ENCODE peak calls at places on chromosome 18, in nine cellular contexts. L is thoracic aorta, S is HT-29, P is left lung, F is endodermal cell, O is hypothalamus, Q is C1 segment of cervical spinal cord, V is fibroblast of the conjunctiva, G is posterior vena cava. U is an unnamed sample.

GRCh38 chr18:6920099-6920955 is 190.8 kb downstream of the ARHGAP28 start:
- DNase-seq in G (no peak), L (no peak), O (no peak), S (peak; percentile 95), P (no peak), Q (peak; percentile 3), F (peak; percentile 94), V (peak; percentile 50), U (peak; percentile 53)

GRCh38 chr18:68564961-68565360 is 149.9 kb downstream of the TMX3 start:
- DNase-seq in V (no peak), F (no peak), Q (no peak), L (no peak), S (no peak), P (no peak), G (no peak), O (no peak), U (no peak)

GRCh38 chr18:12432196-12432595 is 24.5 kb downstream of the PRELID3A start:
- DNase-seq in Q (no peak), V (no peak), P (no peak), G (no peak), O (no peak), S (no peak), F (no peak), L (no peak), U (no peak)

GRCh38 chr18:48412339-48412929 is 3.3 kb upstream of the ZBTB7C start:
- DNase-seq in P (no peak), F (peak; percentile 84), G (no peak), O (no peak), Q (no peak), S (peak; percentile 62), V (peak; percentile 5), L (no peak), U (peak; percentile 69)

GRCh38 chr18:56576826-56577573 is 61.4 kb downstream of the TXNL1 start:
- DNase-seq in G (no peak), P (no peak), V (no peak), L (no peak), S (no peak), Q (no peak), F (peak; percentile 68), O (no peak), U (no peak)

GRCh38 chr18:79508565-79509535 is 113.1 kb downstream of the NFATC1 start:
- DNase-seq in V (no peak), G (peak; percentile 83), F (no peak), L (no peak), S (no peak), P (peak; percentile 42), Q (peak; percentile 15), O (no peak), U (no peak)

GRCh38 chr18:10038268-10038667 is 124.5 kb downstream of the VAPA start:
- DNase-seq in P (no peak), G (no peak), Q (no peak), L (no peak), O (no peak), S (no peak), V (no peak), F (peak; percentile 36), U (no peak)

GRCh38 chr18:74532511-74533025 is 1.7 kb upstream of the CNDP1 start:
- DNase-seq in P (no peak), L (no peak), O (no peak), S (no peak), Q (no peak), V (no peak), F (peak; percentile 43), G (peak; percentile 43), U (no peak)

GRCh38 chr18:36889316-36889715 is 60.4 kb downstream of the KIAA1328 start:
- DNase-seq in S (no peak), Q (no peak), G (no peak), F (no peak), V (no peak), P (no peak), O (no peak), L (no peak), U (no peak)

GRCh38 chr18:7894592-7894991 is 327.5 kb downstream of the PTPRM start:
- DNase-seq in Q (no peak), F (no peak), O (no peak), G (no peak), V (no peak), L (no peak), P (no peak), S (no peak), U (no peak)

GRCh38 chr18:72762505-72763122 is 105.2 kb downstream of the NETO1 start:
- DNase-seq in G (no peak), P (no peak), O (no peak), S (peak; percentile 53), V (peak; percentile 57), F (no peak), L (no peak), Q (no peak), U (peak; percentile 78)

GRCh38 chr18:55320399-55321255 is 267.4 kb downstream of the TCF4 start:
- DNase-seq in F (no peak), S (no peak), O (no peak), L (no peak), P (no peak), Q (no peak), V (no peak), G (no peak), U (peak; percentile 77)

GRCh38 chr18:12335503-12335902 is 27.5 kb downstream of the TUBB6 start:
- DNase-seq in L (no peak), F (no peak), S (no peak), O (no peak), Q (no peak), V (no peak), P (no peak), G (no peak), U (no peak)

GRCh38 chr18:58788971-58789797 is 75.5 kb upstream of the ZNF532 start:
- DNase-seq in Q (peak; percentile 63), V (no peak), L (no peak), F (peak; percentile 68), O (no peak), G (no peak), S (peak; percentile 77), P (no peak), U (no peak)

GRCh38 chr18:50232419-50232818 is 33.9 kb downstream of the CFAP53 start:
- DNase-seq in P (no peak), V (no peak), O (no peak), F (peak; percentile 73), Q (no peak), S (no peak), G (no peak), L (no peak), U (no peak)

GRCh38 chr18:47151457-47151856 is 1.2 kb upstream of the HDHD2 start:
- DNase-seq in F (no peak), P (no peak), Q (no peak), G (no peak), V (no peak), S (no peak), O (no peak), L (no peak), U (no peak)

GRCh38 chr18:62450546-62451395 is 72.1 kb upstream of the ZCCHC2 start:
- DNase-seq in P (peak; percentile 75), F (peak; percentile 59), S (peak; percentile 72), L (peak; percentile 77), O (peak; percentile 13), V (peak; percentile 14), Q (no peak), G (peak; percentile 93), U (peak; percentile 78)

GRCh38 chr18:12741351-12741750 is 38.5 kb downstream of the PSMG2 start:
- DNase-seq in Q (no peak), S (peak; percentile 72), P (no peak), F (no peak), V (peak; percentile 57), O (no peak), G (no peak), L (no peak), U (no peak)

GRCh38 chr18:13392029-13392750 is 173.6 kb downstream of the LDLRAD4 start:
- DNase-seq in S (no peak), V (no peak), O (no peak), L (no peak), F (no peak), G (no peak), P (no peak), Q (no peak), U (no peak)

GRCh38 chr18:79523738-79524180 is 128.0 kb downstream of the NFATC1 start:
- DNase-seq in G (peak; percentile 72), L (no peak), F (no peak), P (peak; percentile 37), V (no peak), S (no peak), O (no peak), Q (no peak), U (no peak)

GRCh38 chr18:21117385-21118135 is 5.9 kb upstream of the ROCK1 start:
- DNase-seq in P (no peak), G (no peak), S (no peak), O (no peak), F (no peak), V (peak; percentile 84), L (no peak), Q (no peak), U (no peak)

GRCh38 chr18:67665266-67665665 is 148.7 kb upstream of the DSEL start:
- DNase-seq in G (no peak), Q (no peak), S (no peak), L (no peak), P (no peak), F (no peak), O (no peak), V (no peak), U (no peak)

GRCh38 chr18:55405655-55406373 is 182.2 kb downstream of the TCF4 start:
- DNase-seq in P (peak; percentile 82), F (no peak), S (no peak), G (peak; percentile 93), Q (peak; percentile 46), O (peak; percentile 43), V (peak; percentile 90), L (peak; percentile 69), U (peak; percentile 97)

GRCh38 chr18:4134691-4135090 is 320.4 kb downstream of the DLGAP1 start:
- DNase-seq in G (no peak), S (no peak), Q (no peak), P (no peak), L (no peak), V (no peak), F (no peak), O (no peak), U (no peak)

GRCh38 chr18:59085797-59086196 is 53.9 kb upstream of the SEC11C start:
- DNase-seq in Q (no peak), F (no peak), G (no peak), O (no peak), V (no peak), S (no peak), L (no peak), P (no peak), U (no peak)

GRCh38 chr18:26574958-26575864 is 26.9 kb upstream of the KCTD1 start:
- DNase-seq in G (peak; percentile 86), P (peak; percentile 57), V (peak; percentile 4), F (peak; percentile 84), S (peak; percentile 59), Q (peak; percentile 13), L (no peak), O (no peak), U (peak; percentile 49)